ENCODE peak calls at places on chromosomes 4 and X, in seven cellular contexts. One of them, this sample, is unnamed.

GRCh38 chr4:54225671-54226398 is 3.3 kb upstream of the PDGFRA start:
- DNase-seq in GM23338: peak; percentile 66
- DNase-seq in right atrium auricular region: no peak
- DNase-seq in right cardiac atrium: peak; percentile 66
- DNase-seq in SK-N-SH: no peak
- DNase-seq in neuronal stem cell: peak; percentile 9
- DNase-seq in heart left ventricle: no peak
- DNase-seq in this sample: peak; percentile 29

GRCh38 chrX:427812-428725 is 41.4 kb upstream of the PPP2R3B start:
- DNase-seq in right atrium auricular region: no peak
- DNase-seq in heart left ventricle: no peak
- DNase-seq in right cardiac atrium: no peak
- DNase-seq in neuronal stem cell: peak; percentile 50
- DNase-seq in SK-N-SH: peak; percentile 54
- DNase-seq in GM23338: peak; percentile 86
- DNase-seq in this sample: no peak

GRCh38 chrX:119410027-119410819 is 11.1 kb downstream of the SLC25A43 start:
- DNase-seq in SK-N-SH: no peak
- DNase-seq in right cardiac atrium: no peak
- DNase-seq in heart left ventricle: peak; percentile 16
- DNase-seq in neuronal stem cell: no peak
- DNase-seq in GM23338: no peak
- DNase-seq in right atrium auricular region: peak; percentile 60
- DNase-seq in this sample: no peak

GRCh38 chr4:145609494-145610427 is 9.4 kb upstream of the MMAA start:
- DNase-seq in right cardiac atrium: peak; percentile 71
- DNase-seq in GM23338: peak; percentile 78
- DNase-seq in SK-N-SH: peak; percentile 41
- DNase-seq in heart left ventricle: peak; percentile 40
- DNase-seq in neuronal stem cell: peak; percentile 45
- DNase-seq in right atrium auricular region: peak; percentile 67
- DNase-seq in this sample: no peak

GRCh38 chr4:55027596-55027995 is 97.8 kb downstream of the KDR start:
- DNase-seq in right atrium auricular region: no peak
- DNase-seq in GM23338: no peak
- DNase-seq in right cardiac atrium: no peak
- DNase-seq in neuronal stem cell: no peak
- DNase-seq in SK-N-SH: no peak
- DNase-seq in heart left ventricle: no peak
- DNase-seq in this sample: no peak

GRCh38 chrX:72714471-72714916 is 388 bp upstream of the PHKA1 start:
- DNase-seq in right cardiac atrium: peak; percentile 89
- DNase-seq in SK-N-SH: peak; percentile 66
- DNase-seq in GM23338: peak; percentile 64
- DNase-seq in heart left ventricle: peak; percentile 53
- DNase-seq in neuronal stem cell: peak; percentile 5
- DNase-seq in right atrium auricular region: peak; percentile 68
- DNase-seq in this sample: peak; percentile 59

GRCh38 chr4:134201216-134202098 is at the start of gene PABPC4L:
- DNase-seq in right cardiac atrium: peak; percentile 92
- DNase-seq in GM23338: peak; percentile 76
- DNase-seq in heart left ventricle: peak; percentile 70
- DNase-seq in SK-N-SH: no peak
- DNase-seq in right atrium auricular region: peak; percentile 67
- DNase-seq in neuronal stem cell: peak; percentile 42
- DNase-seq in this sample: peak; percentile 79

GRCh38 chr4:152087335-152087734 is 326.5 kb upstream of the GATB start:
- DNase-seq in right atrium auricular region: no peak
- DNase-seq in SK-N-SH: no peak
- DNase-seq in heart left ventricle: no peak
- DNase-seq in right cardiac atrium: no peak
- DNase-seq in neuronal stem cell: no peak
- DNase-seq in GM23338: no peak
- DNase-seq in this sample: no peak

GRCh38 chr4:5157721-5158390 is 106.6 kb downstream of the STK32B start:
- DNase-seq in GM23338: no peak
- DNase-seq in right cardiac atrium: no peak
- DNase-seq in neuronal stem cell: no peak
- DNase-seq in heart left ventricle: no peak
- DNase-seq in right atrium auricular region: no peak
- DNase-seq in SK-N-SH: no peak
- DNase-seq in this sample: no peak

GRCh38 chrX:40107291-40108083 is 9.7 kb upstream of the BCOR start:
- DNase-seq in GM23338: peak; percentile 44
- DNase-seq in right cardiac atrium: peak; percentile 86
- DNase-seq in heart left ventricle: peak; percentile 57
- DNase-seq in right atrium auricular region: peak; percentile 87
- DNase-seq in neuronal stem cell: no peak
- DNase-seq in SK-N-SH: peak; percentile 44
- DNase-seq in this sample: peak; percentile 64

GRCh38 chr4:94813221-94813620 is 55.5 kb downstream of the BMPR1B start:
- DNase-seq in right atrium auricular region: no peak
- DNase-seq in SK-N-SH: no peak
- DNase-seq in right cardiac atrium: no peak
- DNase-seq in neuronal stem cell: no peak
- DNase-seq in heart left ventricle: no peak
- DNase-seq in GM23338: no peak
- DNase-seq in this sample: no peak

GRCh38 chr4:63296773-63297172 is 1112.5 kb downstream of the TECRL start:
- DNase-seq in GM23338: peak; percentile 30
- DNase-seq in heart left ventricle: no peak
- DNase-seq in right cardiac atrium: no peak
- DNase-seq in right atrium auricular region: no peak
- DNase-seq in SK-N-SH: no peak
- DNase-seq in neuronal stem cell: peak; percentile 1
- DNase-seq in this sample: no peak

GRCh38 chr4:145203400-145203799 is 23.0 kb upstream of the OTUD4 start:
- DNase-seq in GM23338: no peak
- DNase-seq in right atrium auricular region: no peak
- DNase-seq in heart left ventricle: no peak
- DNase-seq in neuronal stem cell: no peak
- DNase-seq in right cardiac atrium: no peak
- DNase-seq in SK-N-SH: no peak
- DNase-seq in this sample: no peak

GRCh38 chrX:63747331-63747730 is 37.7 kb downstream of the ARHGEF9 start:
- DNase-seq in neuronal stem cell: no peak
- DNase-seq in GM23338: no peak
- DNase-seq in right atrium auricular region: no peak
- DNase-seq in SK-N-SH: no peak
- DNase-seq in right cardiac atrium: no peak
- DNase-seq in heart left ventricle: no peak
- DNase-seq in this sample: no peak

GRCh38 chr4:41934813-41935651 is at the start of gene TMEM33:
- DNase-seq in right atrium auricular region: peak; percentile 87
- DNase-seq in heart left ventricle: peak; percentile 88
- DNase-seq in GM23338: peak; percentile 96
- DNase-seq in right cardiac atrium: peak; percentile 94
- DNase-seq in neuronal stem cell: peak; percentile 56
- DNase-seq in SK-N-SH: peak; percentile 88
- DNase-seq in this sample: peak; percentile 81

GRCh38 chr4:41932988-41933387 is 2.2 kb upstream of the TMEM33 start:
- DNase-seq in right cardiac atrium: no peak
- DNase-seq in SK-N-SH: no peak
- DNase-seq in right atrium auricular region: no peak
- DNase-seq in neuronal stem cell: no peak
- DNase-seq in GM23338: no peak
- DNase-seq in heart left ventricle: no peak
- DNase-seq in this sample: no peak

GRCh38 chr4:41933997-41934812 is 1.0 kb upstream of the TMEM33 start:
- DNase-seq in SK-N-SH: no peak
- DNase-seq in neuronal stem cell: no peak
- DNase-seq in right atrium auricular region: no peak
- DNase-seq in GM23338: peak; percentile 57
- DNase-seq in right cardiac atrium: no peak
- DNase-seq in heart left ventricle: no peak
- DNase-seq in this sample: no peak

GRCh38 chr4:41939016-41939623 is 3.9 kb downstream of the TMEM33 start:
- DNase-seq in right cardiac atrium: no peak
- DNase-seq in heart left ventricle: no peak
- DNase-seq in GM23338: peak; percentile 9
- DNase-seq in SK-N-SH: no peak
- DNase-seq in right atrium auricular region: no peak
- DNase-seq in neuronal stem cell: no peak
- DNase-seq in this sample: no peak

GRCh38 chr4:41935652-41936021 is 408 bp downstream of the TMEM33 start:
- DNase-seq in neuronal stem cell: no peak
- DNase-seq in right cardiac atrium: no peak
- DNase-seq in GM23338: no peak
- DNase-seq in heart left ventricle: no peak
- DNase-seq in SK-N-SH: no peak
- DNase-seq in right atrium auricular region: no peak
- DNase-seq in this sample: no peak
- H3K27ac ChIP-seq in neuronal stem cell: no peak overlapping the region
- H3K27ac ChIP-seq in right cardiac atrium: peak overlapping the region; percentile 55
- H3K27ac ChIP-seq in GM23338: peak overlapping the region; percentile 91
- H3K27ac ChIP-seq in heart left ventricle: peak overlapping the region; percentile 26
- H3K27ac ChIP-seq in SK-N-SH: peak overlapping the region; percentile 90
- H3K27ac ChIP-seq in right atrium auricular region: peak overlapping the region; percentile 80
- H3K27ac ChIP-seq in this sample: peak overlapping the region; percentile 82

GRCh38 chrX:49209434-49210251 is 9.7 kb upstream of the SYP start:
- DNase-seq in neuronal stem cell: no peak
- DNase-seq in SK-N-SH: no peak
- DNase-seq in heart left ventricle: no peak
- DNase-seq in GM23338: peak; percentile 73
- DNase-seq in right atrium auricular region: no peak
- DNase-seq in right cardiac atrium: no peak
- DNase-seq in this sample: no peak
- H3K4me3 ChIP-seq in neuronal stem cell: no peak overlapping the region
- H3K4me3 ChIP-seq in SK-N-SH: no peak overlapping the region
- H3K4me3 ChIP-seq in heart left ventricle: peak overlapping the region; percentile 19
- H3K4me3 ChIP-seq in GM23338: peak overlapping the region; percentile 41
- H3K4me3 ChIP-seq in right atrium auricular region: no peak overlapping the region
- H3K4me3 ChIP-seq in right cardiac atrium: no peak overlapping the region
- H3K4me3 ChIP-seq in this sample: peak overlapping the region; percentile 7

DNA sequence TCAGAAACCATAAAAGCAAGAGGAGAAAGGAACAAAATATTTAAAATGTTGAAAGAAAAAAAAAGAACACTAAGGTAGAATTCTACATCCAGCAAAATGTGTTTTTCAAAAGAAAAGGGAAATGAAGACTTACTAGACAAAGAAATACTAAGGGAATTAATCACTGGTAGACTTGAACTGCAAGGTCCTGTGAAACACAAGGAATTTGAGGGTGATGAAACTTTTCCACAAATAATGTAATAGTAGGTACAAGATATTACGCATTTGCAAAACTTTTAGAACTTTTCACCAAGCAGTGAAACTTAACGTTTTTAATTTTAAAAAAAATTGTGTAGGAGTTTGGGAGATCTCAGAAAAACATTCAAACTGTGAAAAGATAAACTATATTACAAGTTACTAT is 180.3 kb upstream of the MAGEB16 start:
- DNase-seq in GM23338: no peak
- DNase-seq in heart left ventricle: no peak
- DNase-seq in SK-N-SH: no peak
- DNase-seq in right atrium auricular region: no peak
- DNase-seq in right cardiac atrium: no peak
- DNase-seq in neuronal stem cell: no peak
- DNase-seq in this sample: no peak
- H3K27me3 ChIP-seq in GM23338: no peaks in the 10 kb centered on the region
- H3K27me3 ChIP-seq in heart left ventricle: no peaks in the 10 kb centered on the region
- H3K27me3 ChIP-seq in SK-N-SH: no peaks in the 10 kb centered on the region
- H3K27me3 ChIP-seq in right atrium auricular region: no peaks in the 10 kb centered on the region
- H3K27me3 ChIP-seq in right cardiac atrium: no peaks in the 10 kb centered on the region
- H3K27me3 ChIP-seq in neuronal stem cell: no peaks in the 10 kb centered on the region
- H3K27me3 ChIP-seq in this sample: no peaks in the 10 kb centered on the region

DNA sequence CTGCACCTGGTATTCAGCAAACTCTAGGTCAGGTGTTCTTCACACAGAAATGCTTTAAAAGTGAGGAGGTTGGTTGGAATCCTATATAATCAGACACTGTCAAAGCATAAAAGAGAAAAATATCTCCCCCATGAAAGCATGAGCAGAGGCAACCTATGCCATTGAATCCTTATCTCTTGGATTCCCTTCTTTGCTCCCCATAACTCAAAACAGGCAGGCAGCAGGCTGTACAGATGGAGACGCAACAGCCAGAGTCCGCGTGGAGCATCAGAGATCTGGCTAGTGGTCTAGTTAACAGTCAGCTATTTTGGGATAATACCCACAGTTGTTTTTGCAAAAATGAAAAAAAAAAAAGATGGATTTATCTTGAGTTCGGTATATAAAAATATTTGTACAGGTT is 490.0 kb upstream of the TENM3 start:
- DNase-seq in right atrium auricular region: no peak
- DNase-seq in right cardiac atrium: no peak
- DNase-seq in GM23338: no peak
- DNase-seq in neuronal stem cell: no peak
- DNase-seq in heart left ventricle: no peak
- DNase-seq in SK-N-SH: peak; percentile 45
- DNase-seq in this sample: no peak
- H3K27ac ChIP-seq in right atrium auricular region: no peak overlapping the region
- H3K27ac ChIP-seq in right cardiac atrium: no peak overlapping the region
- H3K27ac ChIP-seq in GM23338: no peak overlapping the region
- H3K27ac ChIP-seq in neuronal stem cell: no peak overlapping the region
- H3K27ac ChIP-seq in heart left ventricle: no peak overlapping the region
- H3K27ac ChIP-seq in SK-N-SH: peak overlapping the region; percentile 34
- H3K27ac ChIP-seq in this sample: no peak overlapping the region

GRCh38 chr4:243407-243806 is 61.9 kb downstream of the ZNF732 start:
- DNase-seq in heart left ventricle: no peak
- DNase-seq in right cardiac atrium: no peak
- DNase-seq in GM23338: peak; percentile 71
- DNase-seq in right atrium auricular region: no peak
- DNase-seq in neuronal stem cell: no peak
- DNase-seq in SK-N-SH: no peak
- DNase-seq in this sample: no peak

GRCh38 chr4:244471-244870 is 60.8 kb downstream of the ZNF732 start:
- DNase-seq in right cardiac atrium: peak; percentile 24
- DNase-seq in neuronal stem cell: no peak
- DNase-seq in right atrium auricular region: peak; percentile 63
- DNase-seq in heart left ventricle: peak; percentile 30
- DNase-seq in GM23338: peak; percentile 84
- DNase-seq in SK-N-SH: no peak
- DNase-seq in this sample: peak; percentile 40

DNA sequence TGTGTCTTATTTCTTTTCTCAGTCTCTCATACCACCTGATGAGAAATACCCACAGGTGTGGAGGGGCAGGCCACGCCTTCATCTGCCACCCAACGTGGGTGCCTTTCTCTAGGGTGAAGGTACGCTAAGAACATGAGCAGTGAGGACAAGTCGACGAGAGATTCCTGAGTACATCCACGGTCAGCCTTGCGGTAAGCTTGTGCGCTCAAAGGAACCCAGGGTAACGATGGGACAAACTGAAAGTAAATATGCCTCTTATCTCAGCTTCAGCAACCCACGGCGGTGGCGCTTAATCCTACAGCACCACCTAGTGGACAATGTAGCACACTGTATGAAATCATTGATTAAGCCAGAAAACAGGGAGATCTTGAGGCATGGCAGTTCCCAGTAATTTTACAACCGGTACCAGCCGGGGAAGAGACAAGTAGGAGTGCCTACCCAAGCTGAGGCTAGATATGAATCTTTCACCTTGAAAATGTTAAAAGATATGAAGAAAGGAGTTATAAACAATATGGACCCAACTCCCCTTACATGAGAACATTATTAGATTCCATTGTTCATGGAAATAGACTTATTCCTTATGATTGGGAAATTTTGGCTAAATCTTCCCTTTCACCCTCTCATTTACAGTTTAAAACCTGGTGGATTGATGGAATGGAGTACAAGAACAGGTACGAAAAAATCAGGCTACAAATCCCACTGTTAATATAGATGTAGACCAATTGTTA is 63.0 kb downstream of the ZNF732 start:
- DNase-seq in neuronal stem cell: no peak
- DNase-seq in heart left ventricle: peak; percentile 68
- DNase-seq in right cardiac atrium: peak; percentile 79
- DNase-seq in SK-N-SH: no peak
- DNase-seq in GM23338: peak; percentile 95
- DNase-seq in right atrium auricular region: peak; percentile 74
- DNase-seq in this sample: peak; percentile 70
- H3K4me3 ChIP-seq in neuronal stem cell: no peak overlapping the region
- H3K4me3 ChIP-seq in heart left ventricle: peak overlapping the region; percentile 56
- H3K4me3 ChIP-seq in right cardiac atrium: peak overlapping the region; percentile 11
- H3K4me3 ChIP-seq in SK-N-SH: no peak overlapping the region
- H3K4me3 ChIP-seq in GM23338: peak overlapping the region; percentile 29
- H3K4me3 ChIP-seq in right atrium auricular region: peak overlapping the region; percentile 45
- H3K4me3 ChIP-seq in this sample: peak overlapping the region; percentile 52

GRCh38 chrX:134139090-134139489 is 97.9 kb upstream of the CCDC160 start:
- DNase-seq in heart left ventricle: no peak
- DNase-seq in GM23338: no peak
- DNase-seq in right atrium auricular region: no peak
- DNase-seq in SK-N-SH: no peak
- DNase-seq in neuronal stem cell: no peak
- DNase-seq in right cardiac atrium: no peak
- DNase-seq in this sample: no peak
- H3K27me3 ChIP-seq in heart left ventricle: no peaks in the 10 kb centered on the region
- H3K27me3 ChIP-seq in GM23338: no peaks in the 10 kb centered on the region
- H3K27me3 ChIP-seq in right atrium auricular region: no peaks in the 10 kb centered on the region
- H3K27me3 ChIP-seq in SK-N-SH: peaks cover 6% of the 10 kb centered on the region
- H3K27me3 ChIP-seq in neuronal stem cell: no peaks in the 10 kb centered on the region
- H3K27me3 ChIP-seq in right cardiac atrium: no peaks in the 10 kb centered on the region
- H3K27me3 ChIP-seq in this sample: peaks cover 46% of the 10 kb centered on the region